ENCODE peak calls at places on chromosomes 11 and 22, in six cellular contexts. X is A549, E is stomach, Y is endothelial cell of umbilical vein, S is heart left ventricle, M is HCT116. K is an unnamed sample.
A peak's percentile ranks its signal among the peaks of the same experiment; 100 is the strongest.

GRCh38 chr11:34356576-34356917 is 1.3 kb downstream of the ABTB2 start:
- DNase-seq in X (no peak), E (no peak), Y (peak; percentile 8), S (peak; percentile 41), M (no peak), K (no peak)

GRCh38 chr11:537622-538430 is 499 bp downstream of the LRRC56 start:
- DNase-seq in X (no peak), E (no peak), Y (no peak), S (no peak), M (no peak), K (no peak)

GRCh38 chr11:125167292-125167953 is 2.9 kb downstream of the PKNOX2 start:
- DNase-seq in X (no peak), E (no peak), Y (no peak), S (peak; percentile 73), M (no peak), K (no peak)

GRCh38 chr11:69986421-69987229 is 91.5 kb upstream of the ANO1 start:
- DNase-seq in X (no peak), E (no peak), Y (no peak), S (peak; percentile 39), M (no peak), K (no peak)

GRCh38 chr11:114397349-114397982 is 2.8 kb downstream of the C11orf71 start:
- DNase-seq in X (no peak), E (no peak), Y (peak; percentile 37), S (no peak), M (no peak), K (no peak)

GRCh38 chr11:37264060-37264459 is 666.0 kb upstream of the RAG2 start:
- DNase-seq in X (no peak), E (no peak), Y (no peak), S (no peak), M (no peak), K (no peak)

GRCh38 chr11:19603771-19604170 is 108.9 kb upstream of the NAV2 start:
- DNase-seq in X (no peak), E (no peak), Y (no peak), S (no peak), M (no peak), K (peak; percentile 27)

GRCh38 chr11:121802542-121802941 is 313.5 kb downstream of the BLID start:
- DNase-seq in X (no peak), E (no peak), Y (no peak), S (peak; percentile 85), M (no peak), K (no peak)

GRCh38 chr11:132962026-132962425 is 570.3 kb downstream of the OPCML start:
- DNase-seq in X (no peak), E (no peak), Y (no peak), S (no peak), M (no peak), K (no peak)

GRCh38 chr11:111236355-111236754 is 9.2 kb upstream of the POU2AF2 start:
- DNase-seq in X (no peak), E (no peak), Y (no peak), S (no peak), M (no peak), K (no peak)

GRCh38 chr11:14075118-14075601 is 112.6 kb downstream of the SPON1 start:
- DNase-seq in X (no peak), E (no peak), Y (no peak), S (no peak), M (no peak), K (no peak)

GRCh38 chr11:2276999-2277328 is 6.6 kb upstream of the ASCL2 start:
- DNase-seq in X (no peak), E (no peak), Y (no peak), S (no peak), M (no peak), K (no peak)

GRCh38 chr11:88288560-88288959 is 49.0 kb downstream of the CTSC start:
- DNase-seq in X (no peak), E (no peak), Y (no peak), S (no peak), M (no peak), K (no peak)

GRCh38 chr11:105719073-105719846 is 109.4 kb downstream of the GRIA4 start:
- DNase-seq in X (peak; percentile 10), E (no peak), Y (peak; percentile 42), S (no peak), M (peak; percentile 22), K (no peak)

GRCh38 chr11:110471315-110471714 is 41.6 kb downstream of the FDX1 start:
- DNase-seq in X (no peak), E (no peak), Y (no peak), S (no peak), M (no peak), K (no peak)

GRCh38 chr11:74866557-74866956 is 82.3 kb downstream of the XRRA1 start:
- DNase-seq in X (no peak), E (no peak), Y (no peak), S (no peak), M (no peak), K (no peak)

GRCh38 chr11:86039094-86039493 is 29.8 kb downstream of the PICALM start:
- DNase-seq in X (no peak), E (no peak), Y (no peak), S (no peak), M (no peak), K (no peak)

GRCh38 chr11:77278595-77279506 is 22.6 kb downstream of the GDPD4 start:
- DNase-seq in X (no peak), E (no peak), Y (no peak), S (no peak), M (no peak), K (no peak)

GRCh38 chr11:46208803-46209202 is 68.7 kb upstream of the CREB3L1 start:
- DNase-seq in X (no peak), E (no peak), Y (no peak), S (no peak), M (no peak), K (no peak)

GRCh38 chr11:46294365-46295309 is 17.2 kb downstream of the CREB3L1 start:
- DNase-seq in X (no peak), E (peak; percentile 48), Y (no peak), S (no peak), M (no peak), K (no peak)

GRCh38 chr22:37560682-37561208 is 465 bp downstream of the CDC42EP1 start:
- DNase-seq in X (no peak), E (no peak), Y (peak; percentile 55), S (peak; percentile 74), M (no peak), K (no peak)

GRCh38 chr22:37558815-37559214 is 1.5 kb upstream of the CDC42EP1 start:
- DNase-seq in X (no peak), E (no peak), Y (no peak), S (no peak), M (no peak), K (no peak)

GRCh38 chr22:37561209-37562048 is 1.1 kb downstream of the CDC42EP1 start:
- DNase-seq in X (peak; percentile 74), E (peak; percentile 95), Y (peak; percentile 88), S (peak; percentile 93), M (peak; percentile 73), K (no peak)

GRCh38 chr22:37559521-37559900 is 769 bp upstream of the CDC42EP1 start:
- DNase-seq in X (no peak), E (no peak), Y (no peak), S (no peak), M (no peak), K (no peak)

DNA sequence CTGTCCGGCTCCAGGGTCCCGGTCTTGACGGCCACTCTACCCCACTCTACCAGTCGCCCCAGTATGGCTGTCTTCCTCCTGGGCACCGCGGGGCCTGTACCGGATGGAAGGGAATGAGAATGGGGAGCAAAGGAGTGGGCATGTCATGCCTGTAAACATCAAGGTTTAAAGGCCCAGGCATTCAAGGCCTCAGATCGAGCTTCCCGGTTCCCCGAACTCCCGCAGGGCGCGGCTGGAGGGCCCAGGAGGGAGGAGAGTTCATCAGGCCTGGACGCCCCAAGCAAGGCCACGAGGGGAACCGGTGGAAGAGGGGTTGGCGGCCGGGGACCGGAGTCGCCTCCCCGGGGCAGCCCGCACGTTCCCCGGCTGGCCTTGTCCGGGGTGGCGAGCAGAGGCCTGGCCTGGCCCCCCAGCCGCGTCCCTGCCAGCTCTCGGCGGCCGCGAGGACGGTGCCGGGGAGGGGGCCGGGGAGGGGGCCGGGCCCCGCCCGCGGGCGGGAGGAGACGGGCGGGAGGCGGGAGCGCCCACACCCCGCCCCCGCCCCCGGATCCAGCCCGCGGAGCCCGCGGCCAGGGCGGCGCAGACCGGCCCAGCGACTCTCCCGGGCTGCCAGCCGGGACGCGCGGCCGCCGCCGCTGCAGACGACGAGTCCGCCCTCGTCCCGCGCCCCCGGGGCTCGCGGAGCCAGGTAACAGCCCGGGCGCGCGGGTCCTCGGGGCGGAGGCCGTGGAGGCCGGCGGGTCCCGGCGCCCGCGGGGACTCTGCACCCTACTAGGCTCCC is at the start of gene CDC42EP1:
- DNase-seq in X (no peak), E (peak; percentile 74), Y (peak; percentile 55), S (peak; percentile 76), M (no peak), K (no peak)
- TF ChIP-seq POLR2A in X (peak; percentile 75), E (no peak), Y (peak; percentile 90), S (peak; percentile 46), M (peak; percentile 91), K (peak; percentile 87)

DNA sequence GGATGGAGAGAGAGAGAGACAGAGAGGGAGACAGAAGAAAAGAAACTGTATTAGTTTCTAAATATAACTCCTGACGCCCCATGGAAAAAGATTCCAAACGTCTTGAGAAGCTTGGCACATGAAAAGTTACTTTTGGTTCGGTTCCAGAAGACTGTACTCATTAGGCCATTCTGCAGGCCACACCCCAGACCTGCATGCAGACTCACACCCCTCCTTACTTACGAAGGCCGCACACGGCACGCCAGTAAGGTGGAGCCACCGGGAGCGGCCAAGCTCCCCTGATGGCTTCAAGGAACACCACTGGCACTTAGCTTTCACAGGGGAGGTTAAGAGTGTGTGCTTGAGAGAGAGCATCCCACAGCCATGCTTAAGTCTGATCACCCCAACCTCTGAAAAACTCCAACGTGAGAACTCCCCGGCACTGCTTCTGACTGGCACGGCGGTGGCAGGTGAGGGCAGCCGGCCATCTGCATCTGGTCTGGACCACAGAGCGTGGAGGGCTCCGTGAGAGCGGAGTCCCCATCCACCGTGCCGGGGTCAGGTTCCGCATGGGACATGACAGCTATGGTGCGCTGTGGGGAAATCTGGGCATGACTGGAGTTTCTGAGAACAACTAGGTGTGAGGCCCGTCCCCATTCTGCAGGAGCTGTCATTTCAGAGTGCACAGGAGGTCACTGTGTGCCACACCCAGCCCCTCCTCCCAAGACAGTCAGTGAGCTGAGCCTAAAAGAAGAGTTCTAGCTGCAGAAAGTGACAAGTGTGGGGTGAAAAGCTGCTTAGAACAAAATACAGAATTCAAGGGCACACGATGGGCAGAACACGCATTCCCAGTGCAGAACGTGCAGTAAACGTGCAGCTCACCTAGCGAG is 62.4 kb downstream of the MYH9 start:
- DNase-seq in X (no peak), E (peak; percentile 79), Y (peak; percentile 64), S (peak; percentile 71), M (no peak), K (no peak)
- TF ChIP-seq POLR2A in X (no peak), E (no peak), Y (no peak), S (no peak), M (no peak), K (no peak)

GRCh38 chr11:57311109-57311936 is 13.4 kb downstream of the TNKS1BP1 start:
- DNase-seq in X (peak; percentile 98), E (peak; percentile 94), Y (peak; percentile 96), S (peak; percentile 93), M (peak; percentile 81), K (peak; percentile 99)
- TF ChIP-seq POLR2A in X (peak; percentile 32), E (no peak), Y (peak; percentile 81), S (peak; percentile 75), M (no peak), K (no peak)

DNA sequence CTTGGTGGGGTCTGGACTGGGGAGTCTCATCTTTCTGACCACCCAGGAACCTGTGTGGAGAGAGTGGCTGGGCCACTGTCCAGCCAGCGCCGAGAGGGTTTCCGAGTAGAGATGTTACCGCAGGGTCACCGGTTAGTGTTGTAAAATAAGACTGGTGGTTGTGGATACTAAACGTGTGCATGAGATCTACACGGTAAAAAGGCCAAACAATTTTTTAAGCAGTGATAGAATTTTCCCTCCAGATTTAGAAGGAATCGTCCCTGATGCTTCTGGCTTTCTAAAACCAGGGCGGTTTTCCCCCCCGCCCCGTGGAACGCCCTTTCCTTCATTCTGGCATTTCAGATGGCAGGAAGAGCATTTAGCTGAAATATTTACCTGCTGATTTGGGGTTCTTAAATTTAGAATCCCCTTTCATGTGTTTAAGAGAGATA is 72.6 kb upstream of the PPARA start:
- DNase-seq in X (no peak), E (peak; percentile 25), Y (no peak), S (peak; percentile 29), M (no peak), K (no peak)
- TF ChIP-seq POLR2A in X (no peak), E (no peak), Y (no peak), S (no peak), M (no peak), K (no peak)